ENCODE peak calls at places on chromosomes 6 and 20, in six cellular contexts. W, X, A, Q, J and L are unnamed samples.

GRCh38 chr6:156601156-156601820 is 175.9 kb upstream of the ARID1B start:
- DNase-seq in A (no peak), J (no peak), W (no peak), X (no peak), Q (no peak), L (no peak)

GRCh38 chr20:37389844-37390275 is 43.9 kb downstream of the SRC start:
- DNase-seq in W (no peak), A (no peak), Q (no peak), J (no peak), X (no peak), L (no peak)

GRCh38 chr6:107716688-107717089 is 107.4 kb downstream of the SCML4 start:
- DNase-seq in W (peak), X (peak), J (no peak), A (peak), Q (peak), L (peak)

GRCh38 chr6:117265425-117266266 is at the start of gene VGLL2:
- DNase-seq in A (no peak), X (no peak), J (no peak), Q (peak), W (peak), L (no peak)

GRCh38 chr6:30915591-30915946 is 1.5 kb downstream of the VARS2 start:
- DNase-seq in A (peak), W (peak), Q (no peak), J (no peak), X (peak), L (peak)

GRCh38 chr20:15511551-15511950 is 1061.7 kb downstream of the KIF16B start:
- DNase-seq in W (no peak), X (no peak), A (no peak), Q (no peak), J (no peak), L (no peak)

GRCh38 chr6:41209547-41209951 is 8.6 kb upstream of the TREML2 start:
- DNase-seq in Q (no peak), W (no peak), A (no peak), J (no peak), X (no peak), L (no peak)

GRCh38 chr6:29925341-29926080 is 16.8 kb upstream of the HLA-A start:
- DNase-seq in J (no peak), A (peak), W (no peak), Q (no peak), X (no peak), L (no peak)

GRCh38 chr6:28785962-28786679 is 137.7 kb downstream of the TRIM27 start:
- DNase-seq in W (no peak), X (no peak), J (no peak), A (no peak), Q (no peak), L (no peak)

GRCh38 chr20:17825949-17826843 is 126.4 kb downstream of the BANF2 start:
- DNase-seq in A (no peak), W (no peak), J (no peak), X (no peak), Q (no peak), L (no peak)

GRCh38 chr20:63163596-63164560 is 52.1 kb downstream of the YTHDF1 start:
- DNase-seq in J (no peak), Q (no peak), W (no peak), X (no peak), A (no peak), L (no peak)

GRCh38 chr6:135280375-135281136 is 99.4 kb downstream of the MYB start:
- DNase-seq in X (no peak), A (peak), W (peak), J (no peak), Q (no peak), L (no peak)

GRCh38 chr6:13565921-13566320 is 8.5 kb upstream of the SIRT5 start:
- DNase-seq in J (no peak), Q (no peak), W (no peak), A (no peak), X (no peak), L (no peak)

GRCh38 chr20:52783769-52784168 is 188.4 kb upstream of the TSHZ2 start:
- DNase-seq in A (peak), W (no peak), J (no peak), Q (no peak), X (no peak), L (no peak)

GRCh38 chr20:47785900-47786762 is 850 bp upstream of the SULF2 start:
- DNase-seq in Q (peak), X (peak), J (peak), W (peak), A (peak), L (peak)

GRCh38 chr6:152484806-152485205 is 152.4 kb downstream of the SYNE1 start:
- DNase-seq in J (no peak), A (no peak), Q (no peak), W (no peak), X (no peak), L (no peak)

GRCh38 chr6:28906674-28907073 is 17.1 kb downstream of the TRIM27 start:
- DNase-seq in X (no peak), J (no peak), W (no peak), Q (no peak), A (no peak), L (no peak)

GRCh38 chr20:35934050-35934449 is 20.3 kb downstream of the SCAND1 start:
- DNase-seq in Q (no peak), J (no peak), W (no peak), X (no peak), A (no peak), L (no peak)

GRCh38 chr6:155426408-155426945 is 29.2 kb downstream of the NOX3 start:
- DNase-seq in X (no peak), J (no peak), W (no peak), A (no peak), Q (no peak), L (no peak)
- TF ChIP-seq POLR2A in X (no peak), J (no peak), W (no peak), A (no peak), Q (no peak), L (no peak)

DNA sequence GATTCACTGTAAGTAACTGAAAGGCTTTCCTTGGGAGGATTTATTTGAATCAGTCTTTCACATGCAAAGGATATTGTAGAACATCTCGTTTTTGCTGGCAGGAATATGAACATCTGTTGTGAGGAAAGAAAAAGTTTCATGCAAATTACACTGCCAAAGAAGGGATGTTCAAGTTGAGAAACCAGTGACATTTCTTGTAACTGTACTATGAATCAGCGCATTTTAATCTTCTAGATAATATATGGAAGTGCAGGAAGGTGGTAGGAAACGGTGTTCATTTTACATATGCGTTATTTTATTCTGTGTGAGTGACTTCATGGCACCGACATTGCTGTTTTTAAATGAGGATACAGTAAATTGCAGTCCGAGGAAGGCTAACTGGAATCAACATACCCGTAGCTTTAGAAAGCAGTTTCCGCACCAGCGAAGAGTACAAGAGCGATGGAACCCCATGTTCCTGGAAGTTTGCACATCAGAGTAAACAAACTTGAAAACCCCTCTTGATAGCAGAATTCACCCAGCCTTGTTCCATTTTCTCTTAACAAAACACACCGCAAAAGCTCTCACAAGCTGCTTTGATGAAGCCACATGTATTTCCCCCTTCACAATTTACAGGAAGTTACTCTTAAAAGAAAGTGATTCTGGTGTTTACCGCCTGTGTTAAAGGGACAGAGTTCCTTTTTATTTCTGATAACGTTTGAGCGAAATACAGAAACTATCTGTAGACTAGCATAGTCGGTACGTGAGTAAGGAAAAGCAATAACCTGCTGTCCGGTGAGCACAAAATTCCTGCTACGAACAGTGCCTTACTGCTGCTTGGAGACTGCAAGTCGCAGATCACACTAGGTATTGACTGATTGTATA is 11.5 kb downstream of the PRDM1 start:
- DNase-seq in W (peak), A (peak), Q (peak), X (no peak), J (no peak), L (no peak)
- TF ChIP-seq POLR2A in W (no peak), A (no peak), Q (peak), X (no peak), J (no peak), L (no peak)

GRCh38 chr6:143842902-143843688 is at the start of gene LTV1:
- DNase-seq in A (peak), J (peak), W (peak), X (peak), Q (peak), L (peak)
- TF ChIP-seq POLR2A in A (peak), J (peak), W (peak), X (peak), Q (peak), L (no peak)

GRCh38 chr6:21946298-21946783 is 350.5 kb downstream of the PRL start:
- DNase-seq in A (peak), W (no peak), Q (no peak), X (no peak), J (peak), L (peak)
- TF ChIP-seq POLR2A in A (no peak), W (no peak), Q (no peak), X (no peak), J (no peak), L (no peak)

DNA sequence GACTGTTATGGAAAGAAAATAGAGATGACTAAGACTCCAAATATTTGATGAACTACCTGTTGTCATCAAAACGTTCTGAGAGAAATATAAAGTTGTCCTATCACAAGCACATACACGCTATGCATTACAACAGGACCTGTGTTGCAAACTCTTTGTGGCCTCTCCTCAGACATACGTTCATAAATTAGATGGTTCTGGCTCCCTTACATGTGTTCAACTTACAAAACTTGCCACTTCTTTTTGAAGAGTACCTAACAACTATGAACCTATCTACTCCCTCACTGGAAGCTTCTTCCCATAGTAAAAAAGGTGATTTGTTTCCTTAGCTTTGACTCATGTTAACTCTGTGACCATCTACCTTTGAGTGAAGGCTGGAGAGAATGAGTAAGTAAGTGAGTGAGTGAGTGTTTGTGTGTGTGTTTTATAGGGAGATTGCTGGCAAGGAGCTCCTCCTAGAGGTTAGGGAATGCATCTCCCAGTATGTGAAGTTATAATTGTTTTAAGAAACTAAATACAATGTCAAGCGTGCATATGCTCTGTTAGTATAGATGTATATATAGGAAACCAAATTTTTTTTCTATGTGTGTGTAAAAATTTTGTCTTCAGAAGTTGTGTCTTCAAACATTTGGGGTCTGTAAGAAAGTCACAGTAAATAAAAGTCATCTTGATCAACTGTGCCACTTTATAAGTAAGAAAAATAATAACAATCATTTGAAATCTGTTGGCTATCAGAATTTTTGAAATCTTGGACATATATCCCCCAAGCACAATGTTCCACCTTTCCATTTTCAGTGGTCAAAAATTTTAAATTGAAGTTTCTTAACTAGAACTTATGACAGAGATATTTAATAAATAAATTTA is 1211.1 kb upstream of the GJE1 start:
- DNase-seq in W (peak), X (peak), J (no peak), Q (peak), A (peak), L (peak)
- TF ChIP-seq POLR2A in W (no peak), X (no peak), J (no peak), Q (no peak), A (no peak), L (no peak)

GRCh38 chr6:142900467-142900961 is 44.5 kb downstream of the HIVEP2 start:
- DNase-seq in W (no peak), J (no peak), A (no peak), Q (no peak), X (no peak), L (no peak)

GRCh38 chr6:142901616-142902015 is 43.4 kb downstream of the HIVEP2 start:
- DNase-seq in A (no peak), J (no peak), X (no peak), Q (no peak), W (no peak), L (no peak)

GRCh38 chr6:142899101-142899760 is 45.7 kb downstream of the HIVEP2 start:
- DNase-seq in J (no peak), A (no peak), W (no peak), Q (no peak), X (no peak), L (no peak)

GRCh38 chr6:142903806-142904205 is 41.2 kb downstream of the HIVEP2 start:
- DNase-seq in J (no peak), Q (no peak), X (no peak), W (no peak), A (peak), L (no peak)

GRCh38 chr6:142902636-142903053 is 42.3 kb downstream of the HIVEP2 start:
- DNase-seq in X (peak), Q (peak), A (peak), J (peak), W (peak), L (peak)
- TF ChIP-seq POLR2A in X (no peak), Q (no peak), A (no peak), J (no peak), W (no peak), L (no peak)

DNA sequence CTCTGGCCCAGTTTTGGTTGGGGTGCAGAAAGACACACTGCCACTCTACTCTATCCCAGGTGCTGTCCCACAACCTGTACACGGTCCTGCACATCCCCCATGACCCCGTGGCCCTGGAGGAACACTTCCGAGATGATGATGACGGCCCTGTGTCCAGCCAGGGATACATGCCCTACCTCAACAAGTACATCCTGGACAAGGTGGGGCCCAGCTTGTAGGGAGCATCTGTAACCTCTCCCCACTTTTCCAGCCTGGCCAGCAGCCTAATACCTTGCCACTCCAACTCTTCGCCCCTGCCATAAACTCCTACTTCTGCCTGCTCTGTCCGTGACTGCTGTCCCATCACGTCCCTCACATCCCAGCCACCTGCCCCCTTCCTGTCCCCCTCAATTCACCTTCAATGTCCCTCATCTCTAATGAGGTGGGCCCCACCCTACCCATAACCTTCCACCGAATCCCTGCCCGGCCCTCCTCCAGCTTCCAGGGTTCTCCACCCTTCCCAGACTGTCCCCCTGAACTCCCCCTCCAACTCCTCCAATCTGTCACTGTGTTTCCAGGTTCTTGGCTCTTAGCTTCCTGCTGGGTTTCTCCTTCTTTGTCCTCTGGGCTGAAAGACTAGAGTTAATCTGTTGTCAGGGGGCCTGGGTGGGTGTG is 12.1 kb downstream of the DEF6 start:
- DNase-seq in A (no peak), X (no peak), W (no peak), J (no peak), Q (no peak), L (no peak)
- TF ChIP-seq POLR2A in A (no peak), X (no peak), W (no peak), J (no peak), Q (no peak), L (no peak)

GRCh38 chr6:44254201-44254956 is 2.9 kb downstream of the SLC35B2 start:
- DNase-seq in J (no peak), Q (no peak), A (peak), X (no peak), W (no peak), L (no peak)
- TF ChIP-seq POLR2A in J (no peak), Q (no peak), A (no peak), X (no peak), W (no peak), L (peak)

GRCh38 chr20:23136893-23137745 is 51.0 kb upstream of the CD93 start:
- DNase-seq in X (no peak), Q (no peak), W (no peak), A (no peak), J (no peak), L (no peak)
- TF ChIP-seq POLR2A in X (no peak), Q (no peak), W (no peak), A (no peak), J (no peak), L (no peak)

GRCh38 chr6:18741741-18742140 is 354.6 kb downstream of the RNF144B start:
- DNase-seq in Q (no peak), W (no peak), A (no peak), X (no peak), J (no peak), L (no peak)

GRCh38 chr6:18748314-18748713 is 361.2 kb downstream of the RNF144B start:
- DNase-seq in W (no peak), X (no peak), J (no peak), A (no peak), Q (no peak), L (no peak)

GRCh38 chr6:18752278-18753057 is 365.3 kb downstream of the RNF144B start:
- DNase-seq in J (no peak), W (no peak), Q (no peak), A (no peak), X (no peak), L (no peak)

GRCh38 chr6:18742406-18742805 is 355.3 kb downstream of the RNF144B start:
- DNase-seq in A (no peak), Q (no peak), W (no peak), J (no peak), X (no peak), L (peak)

DNA sequence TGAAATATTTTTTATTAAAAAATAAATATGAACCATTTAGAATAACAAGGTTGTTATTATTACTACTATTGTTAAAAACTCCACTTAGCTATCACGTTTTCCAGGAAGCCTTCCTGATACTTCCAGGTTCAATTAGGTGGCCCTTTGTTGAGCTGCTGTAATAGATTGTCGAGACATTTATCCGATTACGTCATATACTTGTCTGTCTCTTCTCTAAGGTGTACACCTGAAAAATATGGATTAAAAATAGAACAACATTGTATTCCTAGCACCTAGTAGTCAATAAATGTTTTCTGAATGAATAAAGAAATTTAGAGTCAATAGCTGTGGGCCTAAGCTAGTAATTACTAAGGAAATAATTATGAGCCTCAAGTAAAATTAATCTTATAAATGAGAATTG is 359.6 kb downstream of the RNF144B start:
- DNase-seq in W (no peak), A (no peak), X (no peak), Q (no peak), J (no peak), L (no peak)
- TF ChIP-seq POLR2A in W (no peak), A (no peak), X (no peak), Q (no peak), J (no peak), L (no peak)